ENCODE peak calls at places on chromosomes 4 and X, in four cellular contexts. M is endothelial cell of umbilical vein, S is transverse colon, E is sigmoid colon. N is an unnamed sample.

GRCh38 chr4:74433541-74434172 is 11.3 kb upstream of the AREG start:
- DNase-seq in M (no peak), S (no peak), E (no peak), N (no peak)

GRCh38 chrX:132216806-132217202 is 2.4 kb downstream of the RAP2C start:
- DNase-seq in M (peak; percentile 44), S (no peak), E (no peak), N (no peak)

GRCh38 chrX:148530464-148531077 is 30.2 kb downstream of the AFF2 start:
- DNase-seq in M (peak; percentile 10), S (no peak), E (no peak), N (no peak)

GRCh38 chr4:125551451-125551850 is 236.7 kb downstream of the FAT4 start:
- DNase-seq in M (no peak), S (no peak), E (no peak), N (no peak)

GRCh38 chrX:118325453-118325852 is 20.5 kb upstream of the WDR44 start:
- DNase-seq in M (peak; percentile 1), S (no peak), E (no peak), N (no peak)

GRCh38 chrX:25003066-25003849 is 12.5 kb downstream of the ARX start:
- DNase-seq in M (no peak), S (no peak), E (no peak), N (no peak)

GRCh38 chrX:100296183-100296753 is 113.8 kb downstream of the PCDH19 start:
- DNase-seq in M (no peak), S (no peak), E (no peak), N (no peak)

GRCh38 chrX:24563291-24564010 is 83.7 kb downstream of the PCYT1B start:
- DNase-seq in M (no peak), S (no peak), E (no peak), N (no peak)

GRCh38 chrX:55908685-55909212 is 191.2 kb downstream of the RRAGB start:
- DNase-seq in M (peak; percentile 19), S (peak; percentile 39), E (no peak), N (peak; percentile 4)
- TF ChIP-seq POLR2AphosphoS5 in M (no peak), S (no peak), E (no peak), N (no peak)

DNA sequence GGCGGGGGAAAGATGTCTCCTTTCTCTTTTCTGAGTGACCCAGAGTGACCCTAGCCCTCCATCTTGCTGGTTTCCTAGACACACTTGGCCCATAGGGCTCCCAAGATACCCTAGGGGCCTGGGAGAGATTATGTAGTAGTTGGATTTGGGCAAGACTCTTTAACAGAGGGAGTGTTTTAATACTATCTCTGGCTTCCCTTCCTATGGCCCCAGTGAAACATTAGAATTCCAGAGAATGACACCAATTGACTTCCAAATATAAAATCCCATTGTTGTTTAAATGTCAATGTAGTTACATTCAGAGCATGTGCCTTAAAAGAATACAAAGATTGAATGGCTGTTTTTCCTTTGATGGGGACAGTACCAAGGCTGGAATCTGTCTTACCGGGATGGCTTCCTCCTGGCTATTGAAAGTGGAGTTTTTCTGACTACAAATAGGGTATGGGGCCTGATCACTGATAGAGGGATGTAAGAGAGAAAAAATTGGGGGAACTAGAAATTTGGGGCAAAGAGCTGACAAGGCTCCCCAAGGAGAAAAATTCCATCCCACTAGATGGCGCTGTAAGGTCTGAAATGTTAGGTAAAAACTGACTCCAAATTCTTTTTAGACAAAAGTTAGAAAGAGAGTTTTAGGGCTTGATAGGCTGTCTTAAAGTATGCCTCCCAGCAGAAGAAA is 10.7 kb downstream of the TENT5D start:
- DNase-seq in M (no peak), S (no peak), E (no peak), N (no peak)
- TF ChIP-seq CTCF in M (no peak), S (no peak), E (no peak), N (no peak)

DNA sequence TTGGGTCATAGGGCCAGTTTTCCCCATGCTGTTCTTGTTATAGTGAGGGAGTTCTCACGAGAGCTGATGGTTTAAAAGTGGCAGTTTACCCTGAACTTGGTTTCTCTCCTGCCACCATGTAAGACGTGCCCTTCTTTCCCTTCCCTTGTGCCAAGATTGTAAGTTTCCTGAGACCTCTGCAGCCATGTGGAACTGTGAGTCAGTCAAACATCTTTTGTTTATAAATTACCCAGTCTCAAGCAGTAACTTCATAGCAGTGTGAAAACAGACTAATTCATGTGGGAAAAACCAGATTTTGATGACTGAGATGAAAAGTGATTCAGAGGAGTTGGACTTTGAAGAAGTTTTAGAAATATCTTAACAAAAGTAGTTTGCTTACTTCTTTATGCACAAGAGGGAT is 101.4 kb downstream of the ARHGAP10 start:
- DNase-seq in M (no peak), S (no peak), E (no peak), N (no peak)
- H3K4me1 ChIP-seq in M (peaks cover 30% of the 10 kb centered on the region), S (peaks cover 21% of the 10 kb centered on the region), E (peaks cover 76% of the 10 kb centered on the region), N (peaks cover 14% of the 10 kb centered on the region)

DNA sequence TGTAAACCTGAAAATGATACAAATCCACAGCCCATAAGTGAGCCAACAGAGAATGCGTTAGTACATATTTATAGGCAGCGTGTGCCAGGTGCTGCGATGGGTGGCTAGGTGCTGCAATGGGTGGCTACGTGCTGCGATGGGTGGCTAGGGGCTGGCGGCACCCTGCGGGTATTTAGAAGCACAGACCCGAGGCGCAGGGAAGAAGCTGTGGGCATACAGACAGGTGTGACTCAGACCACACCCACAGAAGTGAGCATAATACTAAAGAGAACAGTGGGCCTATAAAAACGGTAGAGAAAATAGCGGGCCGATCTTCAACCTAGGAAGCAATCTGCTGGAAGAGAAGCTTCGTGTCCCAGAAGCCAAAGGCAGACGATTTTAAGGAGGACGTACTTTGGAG is 81.1 kb downstream of the FAT1 start:
- DNase-seq in M (no peak), S (no peak), E (no peak), N (no peak)
- TF ChIP-seq POLR2AphosphoS5 in M (no peak), S (no peak), E (no peak), N (no peak)

DNA sequence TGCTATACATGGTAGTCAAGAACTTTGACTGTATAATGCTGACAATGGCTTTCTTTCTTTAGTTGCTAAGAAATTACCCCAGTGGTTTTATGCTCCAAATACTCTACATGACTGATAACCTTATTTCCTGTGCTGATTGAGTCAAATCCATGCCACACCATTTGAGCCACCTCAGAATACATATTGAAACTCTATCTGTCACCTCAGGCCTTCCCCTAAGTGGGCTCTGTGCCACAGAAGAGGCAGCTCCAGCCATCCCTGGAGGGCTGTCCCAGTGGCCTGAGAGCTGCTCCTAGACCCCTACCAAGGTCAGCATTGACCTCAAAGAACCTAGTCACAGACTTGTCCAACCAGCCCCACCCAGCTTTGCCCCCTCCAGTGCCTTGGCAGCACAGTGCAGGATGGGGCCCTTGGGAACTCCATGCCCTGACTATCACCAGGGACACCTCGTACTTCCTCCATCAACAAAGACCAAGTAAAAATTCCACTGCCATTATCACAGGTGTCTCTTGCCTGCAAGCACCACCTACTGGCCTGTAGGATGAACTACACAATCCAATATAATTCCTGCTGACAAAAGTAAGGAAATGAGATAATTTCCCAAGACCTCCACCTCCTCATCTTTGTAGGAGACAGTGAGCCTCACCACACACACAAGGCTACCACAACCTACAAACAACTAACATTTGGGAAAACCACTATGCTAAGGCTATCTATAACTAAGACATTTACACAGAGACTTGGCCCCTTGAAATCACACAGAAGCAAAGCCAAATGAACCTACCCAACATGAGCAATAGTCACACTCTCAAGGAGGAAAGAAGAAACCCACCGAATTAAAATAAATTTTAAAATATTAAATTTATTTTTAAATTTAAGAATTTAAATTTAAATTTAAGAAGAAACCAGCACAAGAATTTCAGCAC is 239.9 kb downstream of the NKX6-1 start:
- DNase-seq in M (peak; percentile 7), S (no peak), E (no peak), N (no peak)
- TF ChIP-seq CTCF in M (peak; percentile 46), S (peak; percentile 31), E (no peak), N (peak; percentile 38)

N was measured in prostate gland.